ENCODE peak calls at places on chromosomes 2 and 18, in four cellular contexts. W is left cardiac atrium, M is transverse colon, B is ascending aorta. A is an unnamed sample.
A peak's percentile ranks its signal among the peaks of the same experiment; 100 is the strongest.

GRCh38 chr2:185787530-185788145 is 49.0 kb downstream of the FSIP2 start:
- DNase-seq in W (no peak), M (no peak), B (no peak), A (no peak)

GRCh38 chr2:88209526-88210131 is 39.5 kb downstream of the THNSL2 start:
- DNase-seq in W (no peak), M (no peak), B (no peak), A (no peak)

GRCh38 chr2:216430811-216431210 is 18.5 kb downstream of the SMARCAL1 start:
- DNase-seq in W (no peak), M (no peak), B (no peak), A (no peak)

GRCh38 chr2:176643711-176644110 is 374.5 kb downstream of the MTX2 start:
- DNase-seq in W (no peak), M (no peak), B (no peak), A (no peak)

GRCh38 chr2:6254446-6254845 is 562.3 kb downstream of the SOX11 start:
- DNase-seq in W (no peak), M (no peak), B (no peak), A (no peak)

GRCh38 chr2:106163948-106164580 is 30.0 kb downstream of the UXS1 start:
- DNase-seq in W (no peak), M (no peak), B (no peak), A (no peak)

GRCh38 chr18:10504723-10505122 is 21.1 kb upstream of the NAPG start:
- DNase-seq in W (no peak), M (no peak), B (no peak), A (no peak)

GRCh38 chr18:45249306-45249705 is 366.0 kb upstream of the SLC14A2 start:
- DNase-seq in W (no peak), M (no peak), B (no peak), A (no peak)

GRCh38 chr2:60530660-60531276 is 22.7 kb downstream of the BCL11A start:
- DNase-seq in W (peak; percentile 68), M (peak; percentile 90), B (no peak), A (no peak)

GRCh38 chr2:109722026-109722425 is 72.1 kb upstream of the RGPD5 start:
- DNase-seq in W (peak; percentile 52), M (no peak), B (no peak), A (no peak)

GRCh38 chr2:127597984-127598380 is 48.0 kb upstream of the GPR17 start:
- DNase-seq in W (no peak), M (no peak), B (no peak), A (no peak)

GRCh38 chr2:237222683-237223082 is 137.0 kb downstream of the COPS8 start:
- DNase-seq in W (no peak), M (no peak), B (no peak), A (no peak)

GRCh38 chr2:135904590-135904989 is 28.3 kb upstream of the MCM6 start:
- DNase-seq in W (no peak), M (no peak), B (no peak), A (no peak)

GRCh38 chr2:23705771-23706612 is 220.9 kb downstream of the ATAD2B start:
- DNase-seq in W (no peak), M (no peak), B (no peak), A (no peak)

GRCh38 chr18:71815305-71815704 is 728.8 kb downstream of the CBLN2 start:
- DNase-seq in W (no peak), M (no peak), B (no peak), A (no peak)

GRCh38 chr18:11570770-11571169 is 38.6 kb upstream of the SLC35G4 start:
- DNase-seq in W (no peak), M (no peak), B (no peak), A (no peak)

GRCh38 chr18:361100-361732 is 93.4 kb upstream of the THOC1 start:
- DNase-seq in W (no peak), M (no peak), B (no peak), A (no peak)